ENCODE peak calls at places on chromosomes 7 and 10, in eight cellular contexts. A is GM23338, G is testis, B is GM12878, S is ovary, C is fibroblast of lung, K is upper lobe of right lung, R is HCT116. M is an unnamed sample.

GRCh38 chr10:2882628-2883027 is 184.7 kb upstream of the PFKP start:
- DNase-seq in A (no peak), C (no peak), R (no peak), S (no peak), B (no peak), K (no peak), G (no peak), M (no peak)

GRCh38 chr10:45421231-45422097 is 47.4 kb downstream of the ALOX5 start:
- DNase-seq in C (peak; percentile 8), B (no peak), R (no peak), K (peak; percentile 48), G (no peak), A (no peak), S (no peak), M (no peak)

GRCh38 chr7:18975276-18975675 is 142.2 kb downstream of the TWIST1 start:
- DNase-seq in K (no peak), C (no peak), S (no peak), B (no peak), G (no peak), A (no peak), R (no peak), M (no peak)

GRCh38 chr7:96285579-96285978 is 36.3 kb downstream of the SLC25A13 start:
- DNase-seq in R (no peak), C (no peak), A (no peak), K (no peak), S (no peak), G (no peak), B (no peak), M (no peak)

GRCh38 chr10:47413531-47414226 is 29.6 kb upstream of the ZNF488 start:
- DNase-seq in C (no peak), R (no peak), S (no peak), G (no peak), B (no peak), K (no peak), A (no peak), M (no peak)

GRCh38 chr7:90740364-90740763 is 144.2 kb downstream of the CDK14 start:
- DNase-seq in A (no peak), G (no peak), B (no peak), K (no peak), C (no peak), S (no peak), R (no peak), M (no peak)

GRCh38 chr7:122380993-122381392 is 76.4 kb upstream of the FEZF1 start:
- DNase-seq in B (no peak), K (no peak), S (no peak), R (no peak), A (peak; percentile 21), C (no peak), G (no peak), M (no peak)

GRCh38 chr7:67311901-67312300 is 315.3 kb downstream of the TYW1 start:
- DNase-seq in A (no peak), S (no peak), C (peak; percentile 42), R (no peak), G (no peak), K (no peak), B (no peak), M (no peak)

GRCh38 chr10:121615401-121615800 is 17.2 kb upstream of the FGFR2 start:
- DNase-seq in C (no peak), B (no peak), K (no peak), R (no peak), G (peak; percentile 47), A (no peak), S (peak; percentile 43), M (no peak)

GRCh38 chr7:50793115-50793946 is 10.6 kb upstream of the GRB10 start:
- DNase-seq in G (peak; percentile 34), K (peak; percentile 87), B (no peak), R (no peak), C (peak; percentile 57), A (peak; percentile 75), S (peak; percentile 64), M (peak; percentile 51)

GRCh38 chr7:82694020-82694419 is 250.4 kb upstream of the CACNA2D1 start:
- DNase-seq in G (no peak), C (no peak), A (peak; percentile 31), R (no peak), K (no peak), B (no peak), S (no peak), M (no peak)

GRCh38 chr7:151914051-151914450 is 37.1 kb upstream of the PRKAG2 start:
- DNase-seq in G (no peak), A (no peak), K (no peak), S (no peak), B (no peak), C (no peak), R (no peak), M (no peak)

GRCh38 chr10:111034598-111035310 is 42.1 kb upstream of the ADRA2A start:
- DNase-seq in S (no peak), R (no peak), C (peak; percentile 5), K (no peak), G (no peak), B (no peak), A (no peak), M (no peak)

GRCh38 chr7:43071604-43072003 is 40.8 kb upstream of the HECW1 start:
- DNase-seq in K (no peak), A (peak; percentile 94), C (peak; percentile 15), S (no peak), B (no peak), G (peak; percentile 54), R (peak; percentile 12), M (peak; percentile 14)

GRCh38 chr7:134766779-134767566 is 12.5 kb upstream of the CALD1 start:
- DNase-seq in G (no peak), S (peak; percentile 44), B (peak; percentile 40), A (no peak), C (peak; percentile 56), K (no peak), R (no peak), M (no peak)

GRCh38 chr10:7340179-7340874 is 70.5 kb downstream of the SFMBT2 start:
- DNase-seq in R (no peak), G (peak; percentile 38), A (no peak), K (no peak), S (peak; percentile 60), C (peak; percentile 41), B (no peak), M (no peak)

GRCh38 chr10:127872871-127873600 is 19.7 kb downstream of the CLRN3 start:
- DNase-seq in R (no peak), S (no peak), G (peak; percentile 55), B (no peak), A (no peak), K (no peak), C (peak; percentile 4), M (no peak)

GRCh38 chr7:47651355-47652317 is 69.7 kb upstream of the TNS3 start:
- DNase-seq in R (no peak), A (no peak), G (no peak), S (no peak), B (no peak), K (no peak), C (peak; percentile 98), M (no peak)
- H3K4me1 ChIP-seq in R (no peaks in the 10 kb centered on the region), A (no peaks in the 10 kb centered on the region), G (no peaks in the 10 kb centered on the region), S (peaks cover 5% of the 10 kb centered on the region), B (peaks cover 6% of the 10 kb centered on the region), K (peaks cover 17% of the 10 kb centered on the region), C (peaks cover 17% of the 10 kb centered on the region), M (peaks cover 9% of the 10 kb centered on the region)

GRCh38 chr10:132793213-132793612 is 7.3 kb upstream of the NKX6-2 start:
- DNase-seq in B (no peak), A (no peak), C (no peak), G (no peak), K (no peak), S (no peak), R (no peak), M (no peak)
- H3K27me3 ChIP-seq in B (no peaks in the 10 kb centered on the region), A (peaks cover 23% of the 10 kb centered on the region), C (peaks cover 8% of the 10 kb centered on the region), G (no peaks in the 10 kb centered on the region), K (peaks cover 33% of the 10 kb centered on the region), S (peaks cover 9% of the 10 kb centered on the region), R (no peaks in the 10 kb centered on the region), M (peaks cover 6% of the 10 kb centered on the region)

GRCh38 chr10:11150876-11151275 is 133.2 kb downstream of the CELF2 start:
- DNase-seq in K (no peak), S (no peak), G (no peak), A (no peak), R (no peak), C (no peak), B (no peak), M (no peak)

GRCh38 chr10:11148638-11149037 is 131.0 kb downstream of the CELF2 start:
- DNase-seq in S (no peak), K (no peak), C (no peak), B (no peak), R (no peak), A (no peak), G (no peak), M (no peak)

GRCh38 chr10:11150255-11150731 is 132.6 kb downstream of the CELF2 start:
- DNase-seq in K (no peak), G (no peak), R (no peak), C (no peak), A (no peak), S (no peak), B (no peak), M (peak; percentile 19)

GRCh38 chr10:11148131-11148530 is 130.5 kb downstream of the CELF2 start:
- DNase-seq in G (no peak), K (no peak), C (no peak), B (no peak), R (no peak), S (no peak), A (no peak), M (peak; percentile 34)

DNA sequence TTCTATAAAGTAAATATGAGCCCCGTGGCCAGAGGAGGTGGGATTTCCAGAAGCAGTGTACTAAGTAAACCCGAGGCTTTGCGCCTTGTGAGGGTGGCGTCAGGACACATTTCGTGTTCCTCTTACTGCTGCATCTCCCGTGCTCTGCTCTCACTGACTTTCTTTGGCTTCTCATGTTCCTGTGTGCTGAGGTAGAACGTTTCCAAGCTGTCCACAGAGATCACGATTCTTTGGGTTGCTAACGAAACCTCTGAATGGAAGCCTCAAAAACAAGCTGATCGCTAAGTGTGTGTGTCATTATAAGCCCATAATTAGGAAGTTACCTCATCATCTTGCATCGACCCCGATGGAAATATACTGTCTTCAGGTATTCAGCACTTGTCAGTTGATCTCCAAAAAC is 131.8 kb downstream of the CELF2 start:
- DNase-seq in B (no peak), C (no peak), R (no peak), A (no peak), G (no peak), K (no peak), S (no peak), M (no peak)
- H3K4me1 ChIP-seq in B (peaks cover 19% of the 10 kb centered on the region), C (no peaks in the 10 kb centered on the region), R (no peaks in the 10 kb centered on the region), A (peaks cover 57% of the 10 kb centered on the region), G (peaks cover 9% of the 10 kb centered on the region), K (peaks cover 53% of the 10 kb centered on the region), S (peaks cover 25% of the 10 kb centered on the region), M (peaks cover 33% of the 10 kb centered on the region)

DNA sequence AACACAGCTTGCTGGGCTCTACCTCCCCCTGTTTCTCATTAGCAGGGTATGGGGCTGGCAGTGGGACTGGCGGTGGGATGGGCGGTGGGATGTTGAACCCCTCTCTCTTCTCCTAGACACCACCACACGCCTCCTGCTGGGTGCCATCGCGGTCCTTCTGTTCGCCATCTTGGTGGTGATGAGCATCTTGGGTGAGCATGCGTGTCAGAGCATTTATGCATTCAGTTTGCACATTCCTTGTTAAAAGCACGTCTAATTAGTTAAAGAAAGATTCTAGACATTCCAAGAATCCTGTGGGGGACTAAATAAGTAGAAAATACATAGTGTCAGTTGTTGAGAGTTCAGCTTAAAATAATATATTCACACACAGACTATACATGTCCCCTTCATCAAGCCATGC is 12.7 kb downstream of the CLEC2L start:
- DNase-seq in A (no peak), B (no peak), C (no peak), R (no peak), S (no peak), G (no peak), K (no peak), M (no peak)
- H3K27me3 ChIP-seq in A (no peaks in the 10 kb centered on the region), B (no peaks in the 10 kb centered on the region), C (peaks cover 10% of the 10 kb centered on the region), R (peaks cover 10% of the 10 kb centered on the region), S (no peaks in the 10 kb centered on the region), G (no peaks in the 10 kb centered on the region), K (no peaks in the 10 kb centered on the region), M (no peaks in the 10 kb centered on the region)

GRCh38 chr10:34744590-34744989 is 70.5 kb downstream of the PARD3 start:
- DNase-seq in B (no peak), A (no peak), C (no peak), K (no peak), S (no peak), R (no peak), G (no peak), M (no peak)
- H3K4me1 ChIP-seq in B (no peaks in the 10 kb centered on the region), A (peaks cover 15% of the 10 kb centered on the region), C (peaks cover 3% of the 10 kb centered on the region), K (peaks cover 6% of the 10 kb centered on the region), S (peaks cover 16% of the 10 kb centered on the region), R (peaks cover 46% of the 10 kb centered on the region), G (peaks cover 14% of the 10 kb centered on the region), M (peaks cover 26% of the 10 kb centered on the region)

M was measured in thyroid gland.